ENCODE peak calls at places on chromosomes 5 and 9, in eight cellular contexts. X, I, H, V, T, R, D and B are unnamed samples.

GRCh38 chr5:2187687-2188086 is 305.0 kb upstream of the IRX4 start:
- DNase-seq in I (no peak), R (no peak), T (no peak), X (no peak), V (no peak), H (no peak), D (no peak), B (no peak)

GRCh38 chr5:1814183-1815020 is 13.2 kb downstream of the NDUFS6 start:
- DNase-seq in V (no peak), X (no peak), D (no peak), H (no peak), R (no peak), T (no peak), I (no peak), B (no peak)

GRCh38 chr5:150121448-150122157 is 34.0 kb downstream of the PDGFRB start:
- DNase-seq in T (no peak), R (no peak), H (no peak), I (no peak), V (no peak), D (no peak), X (no peak), B (no peak)

GRCh38 chr9:88938181-88938580 is 53.1 kb upstream of the S1PR3 start:
- DNase-seq in V (no peak), I (no peak), H (no peak), R (no peak), X (no peak), D (no peak), T (no peak), B (no peak)

GRCh38 chr9:38160613-38161215 is 91.7 kb upstream of the SHB start:
- DNase-seq in H (peak), I (peak), R (peak), V (peak), T (peak), D (peak), X (peak), B (no peak)

GRCh38 chr5:63928451-63928850 is 33.8 kb downstream of the HTR1A start:
- DNase-seq in V (no peak), X (no peak), I (no peak), R (no peak), H (no peak), D (no peak), T (no peak), B (no peak)

GRCh38 chr9:126419475-126419874 is 92.8 kb downstream of the MVB12B start:
- DNase-seq in X (no peak), V (no peak), D (no peak), I (peak), R (no peak), H (no peak), T (no peak), B (no peak)

GRCh38 chr9:136383436-136383835 is 10.0 kb upstream of the CARD9 start:
- DNase-seq in I (no peak), R (no peak), H (no peak), T (no peak), V (no peak), D (no peak), X (no peak), B (no peak)

GRCh38 chr9:133189826-133190225 is 19.2 kb downstream of the OBP2B start:
- DNase-seq in D (no peak), T (no peak), R (no peak), X (no peak), V (no peak), H (no peak), I (no peak), B (no peak)

GRCh38 chr5:126883801-126884200 is 106.9 kb downstream of the LMNB1 start:
- DNase-seq in T (no peak), I (no peak), H (peak), X (no peak), R (no peak), V (no peak), D (no peak), B (peak)

GRCh38 chr9:133797406-133798150 is 59.4 kb upstream of the SARDH start:
- DNase-seq in V (no peak), R (no peak), H (no peak), T (no peak), X (no peak), D (no peak), I (no peak), B (no peak)

GRCh38 chr9:137435381-137435891 is 5.7 kb downstream of the ENTPD8 start:
- DNase-seq in R (no peak), I (no peak), T (no peak), X (no peak), H (no peak), D (no peak), V (no peak), B (no peak)

GRCh38 chr5:178435321-178436238 is 154.6 kb downstream of the COL23A1 start:
- DNase-seq in T (no peak), R (no peak), D (no peak), I (no peak), H (no peak), V (no peak), X (no peak), B (no peak)

GRCh38 chr5:149837680-149838269 is 106.8 kb downstream of the PDE6A start:
- DNase-seq in H (peak), R (no peak), D (no peak), V (peak), X (peak), I (peak), T (peak), B (peak)

GRCh38 chr9:36023260-36024048 is 13.3 kb upstream of the RECK start:
- DNase-seq in V (peak), H (peak), T (peak), I (peak), X (peak), D (peak), R (peak), B (peak)

GRCh38 chr5:175678074-175678473 is 20.2 kb downstream of the HRH2 start:
- DNase-seq in X (no peak), R (no peak), H (no peak), D (no peak), V (no peak), T (no peak), I (no peak), B (no peak)

GRCh38 chr5:140677947-140678346 is 4.6 kb upstream of the DND1 start:
- DNase-seq in V (no peak), T (no peak), D (no peak), R (no peak), X (no peak), I (no peak), H (no peak), B (no peak)

GRCh38 chr5:138951091-138951985 is 76.2 kb upstream of the LRRTM2 start:
- DNase-seq in D (no peak), V (no peak), T (no peak), I (no peak), X (no peak), H (no peak), R (no peak), B (no peak)

GRCh38 chr5:115033861-115034260 is 135.8 kb downstream of the TRIM36 start:
- DNase-seq in T (peak), X (peak), I (no peak), H (no peak), V (peak), R (no peak), D (no peak), B (no peak)

GRCh38 chr5:5678909-5679308 is 256.4 kb downstream of the ICE1 start:
- DNase-seq in X (peak), H (no peak), R (no peak), I (no peak), D (no peak), T (no peak), V (no peak), B (no peak)